ENCODE peak calls at places on chromosomes 4 and X, in six cellular contexts. M is GM12891, P is HepG2, L is K562, C is GM12878, X is H1. V is an unnamed sample.

GRCh38 chr4:162865102-162865501 is 301.6 kb downstream of the NAF1 start:
- DNase-seq in M (no peak), P (no peak), L (no peak), C (no peak), X (no peak), V (no peak)

GRCh38 chrX:10007604-10008003 is 40.4 kb downstream of the CLDN34 start:
- DNase-seq in M (no peak), P (no peak), L (no peak), C (no peak), X (no peak), V (no peak)

GRCh38 chrX:68652327-68652930 is 5.0 kb downstream of the STARD8 start:
- DNase-seq in M (no peak), P (no peak), L (no peak), C (no peak), X (no peak), V (no peak)

GRCh38 chr4:87835192-87835591 is 2.4 kb downstream of the MEPE start:
- DNase-seq in M (no peak), P (no peak), L (no peak), C (no peak), X (no peak), V (no peak)

GRCh38 chrX:71533850-71534515 is 1.1 kb downstream of the OGT start:
- DNase-seq in M (no peak), P (peak), L (peak), C (no peak), X (no peak), V (no peak)

GRCh38 chr4:87073570-87074470 is 139.0 kb downstream of the AFF1 start:
- DNase-seq in M (no peak), P (no peak), L (no peak), C (peak), X (no peak), V (peak)

GRCh38 chrX:48920713-48921104 is 1.9 kb upstream of the PIM2 start:
- DNase-seq in M (no peak), P (no peak), L (no peak), C (no peak), X (no peak), V (no peak)

GRCh38 chrX:71616672-71617529 is 1.4 kb downstream of the CXCR3 start:
- DNase-seq in M (no peak), P (peak), L (no peak), C (no peak), X (no peak), V (no peak)

GRCh38 chr4:24510091-24510490 is 74.3 kb downstream of the DHX15 start:
- DNase-seq in M (no peak), P (no peak), L (no peak), C (no peak), X (no peak), V (no peak)

GRCh38 chrX:113001836-113002235 is 161.2 kb upstream of the AMOT start:
- DNase-seq in M (no peak), P (no peak), L (no peak), C (no peak), X (no peak), V (no peak)

GRCh38 chrX:48617542-48618340 is 20.4 kb downstream of the WDR13 start:
- DNase-seq in M (no peak), P (no peak), L (peak), C (no peak), X (no peak), V (no peak)

GRCh38 chr4:15327311-15328298 is 100.2 kb upstream of the C1QTNF7 start:
- DNase-seq in M (no peak), P (no peak), L (no peak), C (no peak), X (no peak), V (no peak)

GRCh38 chr4:20395160-20395773 is 143.6 kb downstream of the SLIT2 start:
- DNase-seq in M (no peak), P (peak), L (peak), C (no peak), X (peak), V (no peak)

GRCh38 chr4:6548201-6548881 is 26.6 kb upstream of the MAN2B2 start:
- DNase-seq in M (no peak), P (peak), L (peak), C (no peak), X (peak), V (no peak)

GRCh38 chr4:28146191-28146590 is 1285.5 kb downstream of the STIM2 start:
- DNase-seq in M (no peak), P (no peak), L (no peak), C (no peak), X (no peak), V (no peak)

GRCh38 chrX:69029696-69030245 is 135.5 kb downstream of the PJA1 start:
- DNase-seq in M (no peak), P (no peak), L (no peak), C (no peak), X (no peak), V (no peak)

GRCh38 chrX:101986571-101986970 is 54.7 kb upstream of the ZMAT1 start:
- DNase-seq in M (no peak), P (no peak), L (no peak), C (no peak), X (no peak), V (no peak)

GRCh38 chrX:107135965-107136307 is 17.3 kb upstream of the RBM41 start:
- DNase-seq in M (no peak), P (no peak), L (no peak), C (no peak), X (no peak), V (no peak)

GRCh38 chr4:106301393-106302084 is 14.5 kb downstream of the TBCK start:
- DNase-seq in M (no peak), P (no peak), L (no peak), C (no peak), X (no peak), V (no peak)

GRCh38 chrX:48579259-48579658 is 5.0 kb downstream of the RBM3 start:
- DNase-seq in M (no peak), P (no peak), L (no peak), C (no peak), X (no peak), V (no peak)

GRCh38 chrX:52558140-52558539 is 41.3 kb upstream of the XAGE1B start:
- DNase-seq in M (no peak), P (peak), L (no peak), C (no peak), X (no peak), V (no peak)

GRCh38 chr4:44368413-44369167 is 80.0 kb downstream of the KCTD8 start:
- DNase-seq in M (no peak), P (no peak), L (no peak), C (no peak), X (no peak), V (no peak)

GRCh38 chr4:158300012-158300411 is 89.7 kb downstream of the TMEM144 start:
- DNase-seq in M (no peak), P (no peak), L (no peak), C (no peak), X (no peak), V (no peak)

GRCh38 chrX:63930140-63930539 is 145.1 kb upstream of the ARHGEF9 start:
- DNase-seq in M (no peak), P (no peak), L (no peak), C (no peak), X (peak), V (no peak)

GRCh38 chr4:122046255-122046654 is 94.4 kb upstream of the TRPC3 start:
- DNase-seq in M (no peak), P (no peak), L (no peak), C (no peak), X (no peak), V (no peak)

GRCh38 chr4:5824635-5825034 is 68.3 kb downstream of the CRMP1 start:
- DNase-seq in M (no peak), P (peak), L (peak), C (no peak), X (no peak), V (no peak)

GRCh38 chr4:165464813-165465381 is 86.1 kb downstream of the CPE start:
- DNase-seq in M (no peak), P (peak), L (peak), C (no peak), X (no peak), V (no peak)

GRCh38 chr4:149885896-149886295 is 70.3 kb upstream of the IQCM start:
- DNase-seq in M (no peak), P (no peak), L (no peak), C (no peak), X (no peak), V (no peak)

GRCh38 chr4:83034630-83035494 is at the start of gene COPS4:
- DNase-seq in M (peak), P (peak), L (peak), C (peak), X (peak), V (peak)
- TF ChIP-seq POLR2A in M (peak), P (peak), L (peak), C (peak), X (peak), V (peak)

GRCh38 chrX:45591650-45592049 is 391.0 kb upstream of the DIPK2B start:
- DNase-seq in M (no peak), P (no peak), L (no peak), C (no peak), X (no peak), V (no peak)

GRCh38 chrX:45598841-45599240 is 398.2 kb upstream of the DIPK2B start:
- DNase-seq in M (no peak), P (no peak), L (no peak), C (no peak), X (no peak), V (no peak)

GRCh38 chrX:45592067-45592466 is 391.4 kb upstream of the DIPK2B start:
- DNase-seq in M (no peak), P (no peak), L (no peak), C (no peak), X (no peak), V (no peak)

GRCh38 chrX:45601052-45601451 is 400.4 kb upstream of the DIPK2B start:
- DNase-seq in M (no peak), P (no peak), L (no peak), C (no peak), X (peak), V (no peak)

GRCh38 chrX:45596190-45596808 is 395.6 kb upstream of the DIPK2B start:
- DNase-seq in M (no peak), P (no peak), L (no peak), C (no peak), X (no peak), V (no peak)
- TF ChIP-seq TAF1 in M (no peak), P (no peak), L (no peak), C (no peak), X (no peak), V (no peak)

DNA sequence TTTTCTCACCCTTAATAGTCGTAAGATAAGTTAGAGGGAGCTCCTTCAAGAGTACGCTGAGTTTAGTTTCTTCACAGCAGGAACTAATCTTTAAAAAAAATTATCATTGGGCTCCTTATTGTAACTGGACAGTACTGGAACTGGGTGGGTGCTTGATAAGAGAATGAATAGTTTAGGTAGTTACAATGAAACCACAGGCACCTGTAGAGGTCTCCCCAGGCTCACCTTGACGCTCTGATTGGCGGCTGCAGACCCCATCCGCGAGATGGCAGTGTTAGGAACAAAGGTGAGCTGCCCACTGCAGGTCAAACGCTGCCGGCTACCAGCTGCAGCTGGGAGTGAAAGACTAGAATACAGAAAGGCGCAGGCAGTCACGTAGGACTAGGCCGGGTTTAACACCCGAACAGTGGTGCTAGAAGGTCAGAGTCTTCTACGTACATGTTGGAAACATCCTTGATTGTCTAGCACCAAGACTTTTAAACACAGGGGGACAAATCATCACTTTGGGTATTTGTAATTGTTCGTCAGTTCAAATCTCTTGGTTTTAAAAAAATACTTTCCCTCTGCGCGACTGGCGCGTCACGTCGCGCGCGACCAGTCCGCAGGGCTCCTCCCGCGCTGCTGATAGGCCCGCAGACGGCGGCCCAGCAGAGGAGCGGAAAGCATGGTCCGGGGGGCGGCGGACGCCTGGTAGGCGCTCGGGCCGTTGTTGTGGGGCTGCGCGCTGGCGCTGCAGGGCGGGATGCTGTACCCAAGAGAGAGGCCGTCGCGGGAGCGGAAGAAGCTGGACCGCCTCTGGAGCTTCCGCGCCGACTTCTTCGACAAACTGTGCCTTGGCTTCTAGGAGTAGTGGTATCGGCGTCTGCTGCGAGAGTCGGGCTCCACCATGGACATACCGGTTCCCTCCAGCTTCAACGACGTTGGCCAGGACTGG is 45.6 kb downstream of the SMARCA5 start:
- DNase-seq in M (peak), P (peak), L (no peak), C (peak), X (peak), V (peak)
- TF ChIP-seq POLR2AphosphoS5 in M (no peak), P (no peak), L (no peak), C (peak), X (no peak), V (no peak)

GRCh38 chr4:154585369-154586018 is 5.0 kb downstream of the FGA start:
- DNase-seq in M (no peak), P (no peak), L (no peak), C (no peak), X (no peak), V (no peak)
- TF ChIP-seq POLR2A in M (no peak), P (peak), L (no peak), C (no peak), X (no peak), V (no peak)

GRCh38 chr4:184281231-184282139 is 63.8 kb upstream of the ENPP6 start:
- DNase-seq in M (no peak), P (no peak), L (no peak), C (peak), X (no peak), V (no peak)

GRCh38 chr4:184283659-184284335 is 66.1 kb upstream of the ENPP6 start:
- DNase-seq in M (no peak), P (no peak), L (peak), C (no peak), X (no peak), V (no peak)

GRCh38 chr4:184280591-184281071 is 63.0 kb upstream of the ENPP6 start:
- DNase-seq in M (no peak), P (peak), L (peak), C (peak), X (no peak), V (peak)

GRCh38 chr4:184282895-184283654 is 65.4 kb upstream of the ENPP6 start:
- DNase-seq in M (no peak), P (no peak), L (no peak), C (peak), X (no peak), V (no peak)

GRCh38 chr4:184282251-184282713 is 64.6 kb upstream of the ENPP6 start:
- DNase-seq in M (no peak), P (peak), L (no peak), C (peak), X (no peak), V (no peak)
- TF ChIP-seq TAF1 in M (no peak), P (no peak), L (no peak), C (peak), X (no peak), V (peak)

GRCh38 chr4:170057851-170058250 is 31.7 kb upstream of the MFAP3L start:
- DNase-seq in M (no peak), P (no peak), L (no peak), C (no peak), X (no peak), V (no peak)
- TF ChIP-seq POLR2AphosphoS5 in M (no peak), P (no peak), L (no peak), C (no peak), X (no peak), V (no peak)

V was measured in GM12892.